ENCODE peak calls at places on chromosomes 11 and 22, in seven cellular contexts. P, M, D, C, U, N and E are unnamed samples.

GRCh38 chr11:12015486-12015885 is 7.1 kb upstream of the DKK3 start:
- DNase-seq in P (no peak), M (no peak), D (no peak), C (no peak), U (no peak), N (no peak), E (no peak)

GRCh38 chr11:31870609-31871309 is 59.6 kb upstream of the PAX6 start:
- DNase-seq in P (no peak), M (no peak), D (no peak), C (peak), U (peak), N (peak), E (peak)

GRCh38 chr11:31767066-31767465 is 44.1 kb downstream of the PAX6 start:
- DNase-seq in P (no peak), M (no peak), D (no peak), C (no peak), U (no peak), N (no peak), E (no peak)

GRCh38 chr11:102157219-102157618 is 47.0 kb downstream of the YAP1 start:
- DNase-seq in P (no peak), M (no peak), D (no peak), C (no peak), U (no peak), N (no peak), E (peak)

GRCh38 chr22:39117585-39118191 is 20.6 kb downstream of the APOBEC3H start:
- DNase-seq in P (peak), M (peak), D (peak), C (peak), U (peak), N (peak), E (peak)

GRCh38 chr22:43731986-43732385 is 80.1 kb downstream of the EFCAB6 start:
- DNase-seq in P (no peak), M (no peak), D (no peak), C (no peak), U (no peak), N (no peak), E (no peak)

GRCh38 chr11:112345166-112345565 is 84.5 kb upstream of the PLET1 start:
- DNase-seq in P (no peak), M (no peak), D (no peak), C (no peak), U (no peak), N (no peak), E (no peak)

GRCh38 chr22:49528420-49528720 is 299.3 kb downstream of the BRD1 start:
- DNase-seq in P (no peak), M (no peak), D (no peak), C (no peak), U (no peak), N (no peak), E (no peak)

GRCh38 chr11:71279916-71280645 is 27.7 kb upstream of the SHANK2 start:
- DNase-seq in P (no peak), M (no peak), D (no peak), C (no peak), U (no peak), N (no peak), E (no peak)

GRCh38 chr11:85182437-85183109 is 444.6 kb downstream of the DLG2 start:
- DNase-seq in P (no peak), M (no peak), D (no peak), C (peak), U (no peak), N (no peak), E (peak)